ENCODE peak calls at places on chromosomes 7 and 10, in eight cellular contexts. Q, M, N, V, W, R, T and C are unnamed samples.
A peak's percentile ranks its signal among the peaks of the same experiment; 100 is the strongest.

GRCh38 chr10:62818426-62819011 is 2.4 kb upstream of the EGR2 start:
- DNase-seq in N (no peak), M (no peak), Q (peak; percentile 89), R (peak; percentile 50), W (peak; percentile 26), T (peak; percentile 63), V (peak; percentile 15), C (peak; percentile 75)

GRCh38 chr7:134625571-134625970 is 21.1 kb upstream of the BPGM start:
- DNase-seq in N (no peak), M (no peak), Q (no peak), R (no peak), V (no peak), W (peak; percentile 56), T (no peak), C (no peak)

GRCh38 chr10:86535057-86535882 is 13.7 kb upstream of the WAPL start:
- DNase-seq in Q (peak; percentile 90), R (peak; percentile 25), W (no peak), N (peak; percentile 31), V (no peak), T (peak; percentile 73), M (peak; percentile 20), C (peak; percentile 51)

GRCh38 chr7:149778327-149778637 is 4.9 kb upstream of the ZNF467 start:
- DNase-seq in W (no peak), N (no peak), Q (no peak), R (no peak), M (no peak), T (no peak), V (no peak), C (no peak)

GRCh38 chr7:128954830-128955797 is 17.4 kb downstream of the IRF5 start:
- DNase-seq in T (peak; percentile 54), V (peak; percentile 78), M (no peak), N (no peak), W (peak; percentile 62), R (no peak), Q (no peak), C (no peak)

GRCh38 chr10:70752571-70752970 is 32.6 kb downstream of the TBATA start:
- DNase-seq in V (no peak), R (no peak), N (no peak), T (no peak), Q (peak; percentile 59), M (no peak), W (no peak), C (no peak)

GRCh38 chr10:29586509-29586908 is 48.3 kb downstream of the SVIL start:
- DNase-seq in R (no peak), N (no peak), Q (no peak), M (no peak), T (no peak), W (no peak), V (no peak), C (no peak)

GRCh38 chr7:43649755-43650274 is 66.9 kb downstream of the STK17A start:
- DNase-seq in V (no peak), N (no peak), R (no peak), M (no peak), W (no peak), Q (peak; percentile 89), T (peak; percentile 74), C (peak; percentile 69)

GRCh38 chr10:97873569-97873968 is 23.9 kb downstream of the GOLGA7B start:
- DNase-seq in V (no peak), T (no peak), Q (no peak), M (no peak), N (no peak), W (no peak), R (no peak), C (no peak)

GRCh38 chr7:37987732-37988131 is 67.3 kb downstream of the EPDR1 start:
- DNase-seq in M (no peak), W (no peak), Q (no peak), R (no peak), N (no peak), V (no peak), T (no peak), C (no peak)

GRCh38 chr10:62541811-62542210 is 167.6 kb downstream of the ZNF365 start:
- DNase-seq in Q (no peak), W (no peak), N (no peak), R (no peak), M (no peak), V (no peak), T (no peak), C (no peak)

GRCh38 chr7:20214787-20215669 is 2.2 kb downstream of the MACC1 start:
- DNase-seq in M (no peak), N (no peak), W (no peak), Q (no peak), R (no peak), T (no peak), V (no peak), C (no peak)

GRCh38 chr10:6738464-6738824 is 158.4 kb upstream of the PRKCQ start:
- DNase-seq in V (no peak), T (no peak), R (no peak), M (no peak), W (no peak), Q (no peak), N (no peak), C (no peak)

DNA sequence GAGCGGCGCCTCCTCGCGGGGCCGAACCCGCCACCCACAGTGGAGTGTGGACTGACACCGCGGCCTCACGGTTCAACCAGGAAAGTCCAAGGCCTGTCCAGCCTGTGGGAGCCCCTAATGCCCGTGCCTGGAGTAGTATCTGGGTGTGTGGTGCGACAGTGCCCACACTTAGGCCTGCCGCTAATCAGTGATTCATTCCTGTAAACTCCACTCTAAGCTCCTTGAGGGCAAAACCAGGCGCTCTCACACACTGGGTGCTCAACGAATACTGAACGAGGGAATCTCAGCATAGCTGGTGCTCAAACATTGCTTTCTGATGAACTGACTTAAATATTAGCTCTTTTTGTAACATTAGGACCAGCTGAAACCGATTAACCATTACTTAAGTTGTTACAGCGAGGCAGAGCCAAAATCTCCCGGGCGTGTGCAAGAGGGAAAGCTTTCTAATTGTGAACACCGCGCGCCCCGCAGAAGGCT is 573 bp upstream of the GSDME start:
- DNase-seq in N (no peak), M (no peak), R (no peak), V (no peak), Q (no peak), W (peak; percentile 48), T (no peak), C (no peak)
- TF ChIP-seq CTCF in N (no peak), M (no peak), R (no peak), V (no peak), Q (no peak), W (no peak), T (peak; percentile 25), C (no peak)

GRCh38 chr7:64183827-64184372 is 23.1 kb upstream of the ZNF735 start:
- DNase-seq in W (no peak), Q (no peak), T (no peak), V (no peak), R (no peak), N (no peak), M (no peak), C (no peak)

GRCh38 chr7:64182036-64182790 is 24.8 kb upstream of the ZNF735 start:
- DNase-seq in V (no peak), W (no peak), T (no peak), M (no peak), R (no peak), Q (no peak), N (no peak), C (no peak)

GRCh38 chr7:64181586-64181985 is 25.4 kb upstream of the ZNF735 start:
- DNase-seq in T (no peak), N (no peak), V (no peak), Q (no peak), M (no peak), R (no peak), W (no peak), C (no peak)

GRCh38 chr7:64183126-64183742 is 23.8 kb upstream of the ZNF735 start:
- DNase-seq in T (no peak), Q (no peak), V (peak; percentile 33), R (no peak), M (no peak), N (no peak), W (no peak), C (no peak)

DNA sequence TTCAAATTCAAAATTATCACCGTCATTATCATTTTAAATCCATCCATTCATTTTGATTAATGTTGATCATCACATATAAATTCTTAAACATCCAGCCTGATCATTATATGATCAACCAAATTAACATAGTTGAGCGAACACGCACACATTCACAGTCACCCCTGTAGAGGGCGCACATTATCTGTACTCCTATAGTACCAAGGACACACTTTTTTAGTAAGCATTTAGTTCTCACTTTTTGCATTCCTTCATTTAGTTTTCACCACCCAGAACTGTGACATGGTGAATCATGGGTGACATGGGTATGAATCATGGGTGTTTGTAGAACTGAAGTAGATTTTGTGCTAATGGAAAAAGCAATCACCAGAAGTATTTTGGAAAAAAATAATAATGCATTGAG is 26.0 kb upstream of the ZNF735 start:
- DNase-seq in V (peak; percentile 11), T (no peak), N (no peak), R (no peak), M (no peak), Q (no peak), W (peak; percentile 0), C (no peak)
- TF ChIP-seq CTCF in V (peak; percentile 37), T (no peak), N (peak; percentile 51), R (no peak), M (peak; percentile 29), Q (no peak), W (peak; percentile 6), C (no peak)

GRCh38 chr7:104093127-104093526 is 103.7 kb upstream of the RELN start:
- DNase-seq in W (no peak), T (no peak), Q (no peak), V (no peak), M (no peak), N (no peak), R (no peak), C (no peak)

GRCh38 chr7:104098890-104099289 is 108.9 kb downstream of the ORC5 start:
- DNase-seq in W (no peak), T (no peak), N (no peak), M (no peak), Q (no peak), V (no peak), R (no peak), C (no peak)

DNA sequence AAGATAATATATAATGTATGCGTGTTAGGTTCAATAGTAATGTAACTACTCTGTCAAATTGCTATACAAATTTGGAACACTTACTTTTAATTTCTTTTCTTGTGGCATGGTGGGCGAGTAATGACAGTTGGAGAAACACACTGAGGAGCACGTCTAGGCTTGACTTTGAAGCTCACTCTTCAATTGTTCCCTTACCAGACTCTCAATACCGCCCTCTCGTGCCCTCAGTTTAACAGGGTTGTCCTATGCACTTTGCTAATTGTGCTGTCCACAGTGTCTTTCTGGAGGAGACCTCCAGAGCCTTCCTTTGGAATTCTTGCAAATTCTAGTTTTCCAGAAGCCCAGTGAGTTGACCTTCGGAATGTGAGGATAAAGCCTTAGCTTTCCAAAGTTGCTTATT is 107.2 kb upstream of the RELN start:
- DNase-seq in T (no peak), W (peak; percentile 24), N (peak; percentile 21), M (no peak), R (peak; percentile 2), Q (no peak), V (peak; percentile 63), C (no peak)
- TF ChIP-seq CTCF in T (no peak), W (peak; percentile 18), N (peak; percentile 39), M (peak; percentile 53), R (peak; percentile 25), Q (no peak), V (peak; percentile 64), C (no peak)

DNA sequence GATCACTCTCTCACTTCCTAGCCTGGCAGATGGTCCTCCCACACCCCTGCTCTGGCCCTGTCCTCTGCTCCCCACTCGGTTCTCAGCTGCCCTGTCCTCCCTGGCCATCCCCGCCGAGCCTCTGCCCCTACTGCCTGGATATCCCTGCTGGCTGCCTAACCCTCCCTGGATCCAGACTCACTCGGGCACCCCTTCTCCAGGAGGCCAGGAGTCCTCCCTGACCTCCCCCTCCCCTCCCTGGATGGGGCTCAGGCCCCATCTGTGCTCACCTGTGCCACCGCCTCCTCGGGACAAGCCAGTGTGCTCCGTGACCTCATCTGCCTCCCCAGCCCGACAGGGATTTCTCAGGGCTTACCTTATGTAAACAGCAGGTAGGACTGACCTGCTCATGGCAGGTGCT is 406.1 kb downstream of the TCERG1L start:
- DNase-seq in V (no peak), N (no peak), W (no peak), T (no peak), R (no peak), Q (no peak), M (no peak), C (no peak)
- TF ChIP-seq CTCF in V (no peak), N (no peak), W (no peak), T (no peak), R (no peak), Q (no peak), M (no peak), C (no peak)